ENCODE peak calls at places on chromosome 10, in seven cellular contexts. One of them, this sample, is unnamed. For H3K9me3, the result is how much of the 10 kb centered on the place peaks cover.

GRCh38 chr10:11113156-11113555 is 95.5 kb downstream of the CELF2 start:
- DNase-seq in psoas muscle: no peak
- DNase-seq in heart right ventricle: no peak
- DNase-seq in tibial nerve: no peak
- DNase-seq in CD8-positive, alpha-beta T cell: peak
- DNase-seq in kidney: no peak
- DNase-seq in adrenal gland: no peak
- DNase-seq in this sample: no peak

GRCh38 chr10:80730522-80730921 is 192.8 kb downstream of the SH2D4B start:
- DNase-seq in tibial nerve: no peak
- DNase-seq in heart right ventricle: no peak
- DNase-seq in kidney: no peak
- DNase-seq in adrenal gland: no peak
- DNase-seq in CD8-positive, alpha-beta T cell: no peak
- DNase-seq in psoas muscle: no peak
- DNase-seq in this sample: no peak

GRCh38 chr10:114022292-114022691 is 21.4 kb upstream of the ADRB1 start:
- DNase-seq in CD8-positive, alpha-beta T cell: no peak
- DNase-seq in adrenal gland: no peak
- DNase-seq in psoas muscle: peak
- DNase-seq in heart right ventricle: peak
- DNase-seq in tibial nerve: no peak
- DNase-seq in kidney: no peak
- DNase-seq in this sample: peak

GRCh38 chr10:79021331-79021907 is 47.3 kb upstream of the ZMIZ1 start:
- DNase-seq in CD8-positive, alpha-beta T cell: no peak
- DNase-seq in tibial nerve: no peak
- DNase-seq in psoas muscle: peak
- DNase-seq in heart right ventricle: no peak
- DNase-seq in adrenal gland: peak
- DNase-seq in kidney: peak
- DNase-seq in this sample: no peak

GRCh38 chr10:33150904-33151303 is 183.6 kb downstream of the NRP1 start:
- DNase-seq in kidney: no peak
- DNase-seq in CD8-positive, alpha-beta T cell: no peak
- DNase-seq in adrenal gland: no peak
- DNase-seq in tibial nerve: no peak
- DNase-seq in psoas muscle: no peak
- DNase-seq in heart right ventricle: no peak
- DNase-seq in this sample: no peak

GRCh38 chr10:17249820-17250219 is 21.8 kb downstream of the VIM start:
- DNase-seq in tibial nerve: no peak
- DNase-seq in heart right ventricle: no peak
- DNase-seq in CD8-positive, alpha-beta T cell: no peak
- DNase-seq in kidney: no peak
- DNase-seq in adrenal gland: no peak
- DNase-seq in psoas muscle: no peak
- DNase-seq in this sample: no peak

GRCh38 chr10:5840314-5841307 is 27.4 kb upstream of the GDI2 start:
- DNase-seq in adrenal gland: peak
- DNase-seq in CD8-positive, alpha-beta T cell: peak
- DNase-seq in psoas muscle: peak
- DNase-seq in kidney: peak
- DNase-seq in tibial nerve: peak
- DNase-seq in heart right ventricle: peak
- DNase-seq in this sample: peak

GRCh38 chr10:73094986-73095478 is 1.6 kb downstream of the P4HA1 start:
- DNase-seq in adrenal gland: no peak
- DNase-seq in CD8-positive, alpha-beta T cell: no peak
- DNase-seq in heart right ventricle: no peak
- DNase-seq in kidney: no peak
- DNase-seq in psoas muscle: no peak
- DNase-seq in tibial nerve: no peak
- DNase-seq in this sample: no peak

GRCh38 chr10:34305189-34305588 is 509.9 kb downstream of the PARD3 start:
- DNase-seq in adrenal gland: no peak
- DNase-seq in tibial nerve: no peak
- DNase-seq in kidney: no peak
- DNase-seq in CD8-positive, alpha-beta T cell: no peak
- DNase-seq in psoas muscle: no peak
- DNase-seq in heart right ventricle: no peak
- DNase-seq in this sample: no peak

GRCh38 chr10:113226404-113226803 is 276.4 kb downstream of the TCF7L2 start:
- DNase-seq in kidney: no peak
- DNase-seq in tibial nerve: no peak
- DNase-seq in adrenal gland: no peak
- DNase-seq in heart right ventricle: no peak
- DNase-seq in psoas muscle: no peak
- DNase-seq in CD8-positive, alpha-beta T cell: no peak
- DNase-seq in this sample: no peak

GRCh38 chr10:31522820-31523219 is 203.8 kb downstream of the ZEB1 start:
- DNase-seq in adrenal gland: no peak
- DNase-seq in psoas muscle: no peak
- DNase-seq in kidney: no peak
- DNase-seq in tibial nerve: no peak
- DNase-seq in CD8-positive, alpha-beta T cell: no peak
- DNase-seq in heart right ventricle: no peak
- DNase-seq in this sample: no peak

GRCh38 chr10:119724630-119725549 is 960 bp upstream of the INPP5F start:
- DNase-seq in CD8-positive, alpha-beta T cell: no peak
- DNase-seq in kidney: no peak
- DNase-seq in adrenal gland: no peak
- DNase-seq in heart right ventricle: peak
- DNase-seq in psoas muscle: no peak
- DNase-seq in tibial nerve: no peak
- DNase-seq in this sample: no peak

GRCh38 chr10:85667638-85668233 is 698.9 kb downstream of the GRID1 start:
- DNase-seq in CD8-positive, alpha-beta T cell: no peak
- DNase-seq in tibial nerve: no peak
- DNase-seq in heart right ventricle: no peak
- DNase-seq in adrenal gland: no peak
- DNase-seq in psoas muscle: no peak
- DNase-seq in kidney: no peak
- DNase-seq in this sample: no peak

GRCh38 chr10:31908157-31908556 is 20.5 kb downstream of the ARHGAP12 start:
- DNase-seq in CD8-positive, alpha-beta T cell: no peak
- DNase-seq in heart right ventricle: no peak
- DNase-seq in psoas muscle: no peak
- DNase-seq in kidney: no peak
- DNase-seq in tibial nerve: no peak
- DNase-seq in adrenal gland: no peak
- DNase-seq in this sample: no peak

GRCh38 chr10:35268791-35269257 is 67.5 kb upstream of the CCNY start:
- DNase-seq in tibial nerve: no peak
- DNase-seq in CD8-positive, alpha-beta T cell: no peak
- DNase-seq in psoas muscle: no peak
- DNase-seq in heart right ventricle: no peak
- DNase-seq in adrenal gland: no peak
- DNase-seq in kidney: no peak
- DNase-seq in this sample: no peak

GRCh38 chr10:19706904-19707303 is 109.3 kb upstream of the PLXDC2 start:
- DNase-seq in psoas muscle: no peak
- DNase-seq in kidney: no peak
- DNase-seq in CD8-positive, alpha-beta T cell: no peak
- DNase-seq in adrenal gland: no peak
- DNase-seq in heart right ventricle: no peak
- DNase-seq in tibial nerve: no peak
- DNase-seq in this sample: no peak

GRCh38 chr10:90414926-90415325 is 442.9 kb downstream of the HTR7 start:
- DNase-seq in tibial nerve: no peak
- DNase-seq in adrenal gland: no peak
- DNase-seq in kidney: no peak
- DNase-seq in heart right ventricle: no peak
- DNase-seq in CD8-positive, alpha-beta T cell: no peak
- DNase-seq in psoas muscle: no peak
- DNase-seq in this sample: no peak

GRCh38 chr10:29140151-29140550 is 148.7 kb upstream of the LYZL1 start:
- DNase-seq in tibial nerve: no peak
- DNase-seq in kidney: no peak
- DNase-seq in CD8-positive, alpha-beta T cell: no peak
- DNase-seq in psoas muscle: no peak
- DNase-seq in adrenal gland: no peak
- DNase-seq in heart right ventricle: no peak
- DNase-seq in this sample: no peak

GRCh38 chr10:78928330-78928729 is 140.4 kb upstream of the ZMIZ1 start:
- DNase-seq in heart right ventricle: no peak
- DNase-seq in CD8-positive, alpha-beta T cell: no peak
- DNase-seq in adrenal gland: no peak
- DNase-seq in psoas muscle: no peak
- DNase-seq in tibial nerve: no peak
- DNase-seq in kidney: no peak
- DNase-seq in this sample: no peak

GRCh38 chr10:100027416-100027815 is 17.7 kb upstream of the DNMBP start:
- DNase-seq in kidney: no peak
- DNase-seq in heart right ventricle: no peak
- DNase-seq in adrenal gland: no peak
- DNase-seq in psoas muscle: no peak
- DNase-seq in CD8-positive, alpha-beta T cell: no peak
- DNase-seq in tibial nerve: no peak
- DNase-seq in this sample: no peak

GRCh38 chr10:80504158-80504811 is 33.4 kb upstream of the SH2D4B start:
- DNase-seq in CD8-positive, alpha-beta T cell: no peak
- DNase-seq in adrenal gland: no peak
- DNase-seq in kidney: no peak
- DNase-seq in tibial nerve: no peak
- DNase-seq in psoas muscle: no peak
- DNase-seq in heart right ventricle: no peak
- DNase-seq in this sample: no peak

GRCh38 chr10:101559596-101560292 is 28.3 kb downstream of the POLL start:
- DNase-seq in kidney: peak
- DNase-seq in tibial nerve: no peak
- DNase-seq in psoas muscle: no peak
- DNase-seq in CD8-positive, alpha-beta T cell: no peak
- DNase-seq in heart right ventricle: no peak
- DNase-seq in adrenal gland: no peak
- DNase-seq in this sample: no peak

GRCh38 chr10:132536964-132537712 is 449 bp upstream of the INPP5A start:
- DNase-seq in psoas muscle: peak
- DNase-seq in adrenal gland: peak
- DNase-seq in tibial nerve: peak
- DNase-seq in CD8-positive, alpha-beta T cell: peak
- DNase-seq in kidney: peak
- DNase-seq in heart right ventricle: peak
- DNase-seq in this sample: peak
- TF ChIP-seq CTCF in psoas muscle: peak
- TF ChIP-seq CTCF in adrenal gland: no peak
- TF ChIP-seq CTCF in tibial nerve: peak
- TF ChIP-seq CTCF in CD8-positive, alpha-beta T cell: peak
- TF ChIP-seq CTCF in kidney: peak
- TF ChIP-seq CTCF in heart right ventricle: peak
- TF ChIP-seq CTCF in this sample: peak

DNA sequence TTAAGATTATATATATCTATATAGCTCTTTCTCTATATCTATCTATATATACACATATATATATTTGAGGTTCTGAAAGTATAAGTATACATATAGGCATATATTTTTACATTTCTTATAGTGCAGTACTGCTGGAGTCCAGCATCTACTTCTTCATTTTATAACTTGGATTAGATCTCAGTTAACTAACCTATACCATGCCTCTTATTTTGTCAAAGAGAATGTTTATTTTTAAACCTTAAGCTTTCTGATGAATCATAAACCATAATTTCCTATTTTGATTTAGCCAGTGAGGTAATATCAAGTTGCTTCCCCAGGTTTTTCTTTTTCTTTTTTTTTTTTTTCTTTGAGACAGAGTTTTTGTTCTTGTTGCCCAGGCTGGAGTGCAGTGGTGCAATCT is 8.1 kb downstream of the ZNF32 start:
- DNase-seq in CD8-positive, alpha-beta T cell: no peak
- DNase-seq in psoas muscle: no peak
- DNase-seq in heart right ventricle: no peak
- DNase-seq in adrenal gland: no peak
- DNase-seq in kidney: no peak
- DNase-seq in tibial nerve: no peak
- DNase-seq in this sample: no peak
- H3K9me3 ChIP-seq in CD8-positive, alpha-beta T cell: under half
- H3K9me3 ChIP-seq in psoas muscle: under half
- H3K9me3 ChIP-seq in heart right ventricle: half or more
- H3K9me3 ChIP-seq in adrenal gland: under half
- H3K9me3 ChIP-seq in kidney: under half
- H3K9me3 ChIP-seq in tibial nerve: under half
- H3K9me3 ChIP-seq in this sample: half or more

GRCh38 chr10:125341611-125342010 is 181.2 kb upstream of the CTBP2 start:
- DNase-seq in kidney: no peak
- DNase-seq in heart right ventricle: no peak
- DNase-seq in CD8-positive, alpha-beta T cell: no peak
- DNase-seq in adrenal gland: no peak
- DNase-seq in psoas muscle: no peak
- DNase-seq in tibial nerve: no peak
- DNase-seq in this sample: no peak

GRCh38 chr10:125340871-125341270 is 180.5 kb upstream of the CTBP2 start:
- DNase-seq in adrenal gland: no peak
- DNase-seq in psoas muscle: no peak
- DNase-seq in kidney: no peak
- DNase-seq in heart right ventricle: no peak
- DNase-seq in CD8-positive, alpha-beta T cell: no peak
- DNase-seq in tibial nerve: no peak
- DNase-seq in this sample: no peak

GRCh38 chr10:125333769-125334168 is 173.4 kb upstream of the CTBP2 start:
- DNase-seq in adrenal gland: no peak
- DNase-seq in CD8-positive, alpha-beta T cell: no peak
- DNase-seq in tibial nerve: no peak
- DNase-seq in kidney: no peak
- DNase-seq in psoas muscle: no peak
- DNase-seq in heart right ventricle: peak
- DNase-seq in this sample: no peak

GRCh38 chr10:125334545-125334944 is 174.2 kb upstream of the CTBP2 start:
- DNase-seq in tibial nerve: no peak
- DNase-seq in psoas muscle: no peak
- DNase-seq in kidney: no peak
- DNase-seq in heart right ventricle: no peak
- DNase-seq in CD8-positive, alpha-beta T cell: no peak
- DNase-seq in adrenal gland: no peak
- DNase-seq in this sample: no peak

GRCh38 chr10:125337510-125337909 is 177.1 kb upstream of the CTBP2 start:
- DNase-seq in heart right ventricle: no peak
- DNase-seq in kidney: no peak
- DNase-seq in adrenal gland: no peak
- DNase-seq in CD8-positive, alpha-beta T cell: no peak
- DNase-seq in tibial nerve: no peak
- DNase-seq in psoas muscle: no peak
- DNase-seq in this sample: no peak
- TF ChIP-seq CTCF in heart right ventricle: no peak
- TF ChIP-seq CTCF in kidney: no peak
- TF ChIP-seq CTCF in adrenal gland: no peak
- TF ChIP-seq CTCF in CD8-positive, alpha-beta T cell: no peak
- TF ChIP-seq CTCF in tibial nerve: no peak
- TF ChIP-seq CTCF in psoas muscle: no peak
- TF ChIP-seq CTCF in this sample: no peak

GRCh38 chr10:42596196-42596595 is 42.2 kb downstream of the ZNF33B start:
- DNase-seq in adrenal gland: no peak
- DNase-seq in CD8-positive, alpha-beta T cell: no peak
- DNase-seq in tibial nerve: no peak
- DNase-seq in psoas muscle: no peak
- DNase-seq in heart right ventricle: no peak
- DNase-seq in kidney: no peak
- DNase-seq in this sample: no peak
- H3K9me3 ChIP-seq in adrenal gland: under half
- H3K9me3 ChIP-seq in CD8-positive, alpha-beta T cell: half or more
- H3K9me3 ChIP-seq in tibial nerve: under half
- H3K9me3 ChIP-seq in psoas muscle: under half
- H3K9me3 ChIP-seq in heart right ventricle: under half
- H3K9me3 ChIP-seq in kidney: under half
- H3K9me3 ChIP-seq in this sample: half or more

This sample was measured in left ventricle myocardium inferior.